ENCODE peak calls at places on chromosomes 12 and 14, in four cellular contexts. D is pancreas; V is stimulated activated CD8-positive, alpha-beta memory T cell treated with anti-CD3 and anti-CD28 coated beads, Interleukin-2, amount 100 ng/mL, for 48 hours; C is foreskin fibroblast. N is an unnamed sample.

GRCh38 chr14:44988694-44989093 is 26.7 kb downstream of the TOGARAM1 start:
- DNase-seq in D (no peak), V (no peak), C (no peak), N (no peak)

GRCh38 chr12:5078423-5078822 is 34.7 kb downstream of the KCNA5 start:
- DNase-seq in D (peak), V (no peak), C (no peak), N (no peak)

GRCh38 chr12:4448943-4449861 is 3.6 kb upstream of the FGF6 start:
- DNase-seq in D (no peak), V (no peak), C (no peak), N (no peak)

GRCh38 chr14:73829526-73830431 is 21.9 kb upstream of the PTGR2 start:
- DNase-seq in D (no peak), V (no peak), C (peak), N (no peak)

GRCh38 chr14:78164226-78164853 is 5.8 kb upstream of the NRXN3 start:
- DNase-seq in D (no peak), V (no peak), C (no peak), N (no peak)

GRCh38 chr14:52879958-52880357 is 70.9 kb downstream of the FERMT2 start:
- DNase-seq in D (no peak), V (no peak), C (no peak), N (no peak)

GRCh38 chr14:72318648-72319047 is 386.4 kb downstream of the RGS6 start:
- DNase-seq in D (no peak), V (no peak), C (no peak), N (no peak)

GRCh38 chr12:25249951-25250738 is 584 bp downstream of the KRAS start:
- DNase-seq in D (peak), V (peak), C (peak), N (peak)

GRCh38 chr14:105484069-105484996 is 2.4 kb upstream of the CRIP1 start:
- DNase-seq in D (no peak), V (no peak), C (no peak), N (no peak)